ENCODE peak calls at places on chromosome 21, in six cellular contexts. One of them, this sample, is unnamed.

GRCh38 chr21:43015906-43016540 is 41.7 kb downstream of the PKNOX1 start:
- DNase-seq in GM12865: peak
- DNase-seq in pancreas: no peak
- DNase-seq in thoracic aorta: no peak
- DNase-seq in neural crest cell: no peak
- DNase-seq in SK-N-SH: peak
- DNase-seq in this sample: no peak

GRCh38 chr21:26809745-26810144 is 35.5 kb downstream of the ADAMTS1 start:
- DNase-seq in GM12865: no peak
- DNase-seq in pancreas: no peak
- DNase-seq in thoracic aorta: no peak
- DNase-seq in neural crest cell: no peak
- DNase-seq in SK-N-SH: no peak
- DNase-seq in this sample: no peak

GRCh38 chr21:33024278-33025103 is 1.2 kb upstream of the OLIG2 start:
- DNase-seq in GM12865: no peak
- DNase-seq in pancreas: no peak
- DNase-seq in thoracic aorta: no peak
- DNase-seq in neural crest cell: no peak
- DNase-seq in SK-N-SH: peak
- DNase-seq in this sample: no peak

GRCh38 chr21:41121785-41122415 is 46.1 kb upstream of the BACE2 start:
- DNase-seq in GM12865: peak
- DNase-seq in pancreas: peak
- DNase-seq in thoracic aorta: peak
- DNase-seq in neural crest cell: peak
- DNase-seq in SK-N-SH: peak
- DNase-seq in this sample: peak

GRCh38 chr21:38188037-38188436 is 68.8 kb upstream of the KCNJ15 start:
- DNase-seq in GM12865: no peak
- DNase-seq in pancreas: no peak
- DNase-seq in thoracic aorta: no peak
- DNase-seq in neural crest cell: no peak
- DNase-seq in SK-N-SH: no peak
- DNase-seq in this sample: no peak

GRCh38 chr21:42534901-42535378 is 21.3 kb downstream of the SLC37A1 start:
- DNase-seq in GM12865: peak
- DNase-seq in pancreas: no peak
- DNase-seq in thoracic aorta: no peak
- DNase-seq in neural crest cell: no peak
- DNase-seq in SK-N-SH: no peak
- DNase-seq in this sample: no peak

GRCh38 chr21:31660134-31660565 is 657 bp downstream of the SOD1 start:
- DNase-seq in GM12865: peak
- DNase-seq in pancreas: no peak
- DNase-seq in thoracic aorta: no peak
- DNase-seq in neural crest cell: peak
- DNase-seq in SK-N-SH: no peak
- DNase-seq in this sample: peak

GRCh38 chr21:32962286-32962685 is 63.4 kb upstream of the OLIG2 start:
- DNase-seq in GM12865: no peak
- DNase-seq in pancreas: no peak
- DNase-seq in thoracic aorta: no peak
- DNase-seq in neural crest cell: no peak
- DNase-seq in SK-N-SH: no peak
- DNase-seq in this sample: no peak

GRCh38 chr21:31289702-31290101 is 54.4 kb downstream of the TIAM1 start:
- DNase-seq in GM12865: peak
- DNase-seq in pancreas: no peak
- DNase-seq in thoracic aorta: no peak
- DNase-seq in neural crest cell: no peak
- DNase-seq in SK-N-SH: no peak
- DNase-seq in this sample: no peak

GRCh38 chr21:32604484-32604883 is 7.7 kb downstream of the CFAP298 start:
- DNase-seq in GM12865: no peak
- DNase-seq in pancreas: no peak
- DNase-seq in thoracic aorta: no peak
- DNase-seq in neural crest cell: no peak
- DNase-seq in SK-N-SH: no peak
- DNase-seq in this sample: no peak

GRCh38 chr21:42847051-42847707 is 32.2 kb downstream of the WDR4 start:
- DNase-seq in GM12865: no peak
- DNase-seq in pancreas: no peak
- DNase-seq in thoracic aorta: no peak
- DNase-seq in neural crest cell: no peak
- DNase-seq in SK-N-SH: peak
- DNase-seq in this sample: no peak

GRCh38 chr21:31530918-31531705 is 128.4 kb upstream of the SOD1 start:
- DNase-seq in GM12865: no peak
- DNase-seq in pancreas: peak
- DNase-seq in thoracic aorta: no peak
- DNase-seq in neural crest cell: no peak
- DNase-seq in SK-N-SH: peak
- DNase-seq in this sample: no peak

GRCh38 chr21:35924714-35925301 is 135.5 kb downstream of the SETD4 start:
- DNase-seq in GM12865: no peak
- DNase-seq in pancreas: no peak
- DNase-seq in thoracic aorta: no peak
- DNase-seq in neural crest cell: no peak
- DNase-seq in SK-N-SH: no peak
- DNase-seq in this sample: no peak

GRCh38 chr21:36478207-36478701 is 1.7 kb downstream of the CLDN14 start:
- DNase-seq in GM12865: peak
- DNase-seq in pancreas: no peak
- DNase-seq in thoracic aorta: no peak
- DNase-seq in neural crest cell: no peak
- DNase-seq in SK-N-SH: no peak
- DNase-seq in this sample: no peak

GRCh38 chr21:17427831-17428483 is 84.9 kb upstream of the CXADR start:
- DNase-seq in GM12865: peak
- DNase-seq in pancreas: no peak
- DNase-seq in thoracic aorta: no peak
- DNase-seq in neural crest cell: no peak
- DNase-seq in SK-N-SH: no peak
- DNase-seq in this sample: no peak

GRCh38 chr21:26939532-26940181 is 27.2 kb downstream of the ADAMTS5 start:
- DNase-seq in GM12865: no peak
- DNase-seq in pancreas: no peak
- DNase-seq in thoracic aorta: no peak
- DNase-seq in neural crest cell: no peak
- DNase-seq in SK-N-SH: no peak
- DNase-seq in this sample: no peak

GRCh38 chr21:31108969-31109368 is 70.7 kb upstream of the KRTAP19-8 start:
- DNase-seq in GM12865: peak
- DNase-seq in pancreas: no peak
- DNase-seq in thoracic aorta: no peak
- DNase-seq in neural crest cell: no peak
- DNase-seq in SK-N-SH: peak
- DNase-seq in this sample: no peak

GRCh38 chr21:31972622-31973021 is 99.8 kb downstream of the HUNK start:
- DNase-seq in GM12865: no peak
- DNase-seq in pancreas: no peak
- DNase-seq in thoracic aorta: no peak
- DNase-seq in neural crest cell: no peak
- DNase-seq in SK-N-SH: no peak
- DNase-seq in this sample: no peak

GRCh38 chr21:36464590-36464989 is 15.3 kb downstream of the CLDN14 start:
- DNase-seq in GM12865: no peak
- DNase-seq in pancreas: no peak
- DNase-seq in thoracic aorta: no peak
- DNase-seq in neural crest cell: no peak
- DNase-seq in SK-N-SH: no peak
- DNase-seq in this sample: no peak

GRCh38 chr21:42554251-42554937 is 40.7 kb downstream of the SLC37A1 start:
- DNase-seq in GM12865: no peak
- DNase-seq in pancreas: no peak
- DNase-seq in thoracic aorta: no peak
- DNase-seq in neural crest cell: no peak
- DNase-seq in SK-N-SH: no peak
- DNase-seq in this sample: no peak

GRCh38 chr21:26449161-26449560 is 123.9 kb downstream of the CYYR1 start:
- DNase-seq in GM12865: no peak
- DNase-seq in pancreas: no peak
- DNase-seq in thoracic aorta: no peak
- DNase-seq in neural crest cell: no peak
- DNase-seq in SK-N-SH: no peak
- DNase-seq in this sample: no peak

GRCh38 chr21:40886931-40887330 is 40.0 kb upstream of the DSCAM start:
- DNase-seq in GM12865: no peak
- DNase-seq in pancreas: no peak
- DNase-seq in thoracic aorta: no peak
- DNase-seq in neural crest cell: no peak
- DNase-seq in SK-N-SH: no peak
- DNase-seq in this sample: no peak

GRCh38 chr21:38968887-38969543 is 163.3 kb downstream of the ETS2 start:
- DNase-seq in GM12865: no peak
- DNase-seq in pancreas: no peak
- DNase-seq in thoracic aorta: no peak
- DNase-seq in neural crest cell: no peak
- DNase-seq in SK-N-SH: no peak
- DNase-seq in this sample: no peak

GRCh38 chr21:45624356-45624854 is 19.1 kb upstream of the PCBP3 start:
- DNase-seq in GM12865: no peak
- DNase-seq in pancreas: no peak
- DNase-seq in thoracic aorta: no peak
- DNase-seq in neural crest cell: no peak
- DNase-seq in SK-N-SH: no peak
- DNase-seq in this sample: peak
- TF ChIP-seq CTCF in GM12865: no peak
- TF ChIP-seq CTCF in pancreas: no peak
- TF ChIP-seq CTCF in thoracic aorta: no peak
- TF ChIP-seq CTCF in neural crest cell: no peak
- TF ChIP-seq CTCF in SK-N-SH: no peak
- TF ChIP-seq CTCF in this sample: no peak

GRCh38 chr21:24014381-24014780 is 1592.9 kb downstream of the MRPL39 start:
- DNase-seq in GM12865: no peak
- DNase-seq in pancreas: no peak
- DNase-seq in thoracic aorta: no peak
- DNase-seq in neural crest cell: no peak
- DNase-seq in SK-N-SH: no peak
- DNase-seq in this sample: no peak
- TF ChIP-seq CTCF in GM12865: no peak
- TF ChIP-seq CTCF in pancreas: no peak
- TF ChIP-seq CTCF in thoracic aorta: peak
- TF ChIP-seq CTCF in neural crest cell: peak
- TF ChIP-seq CTCF in SK-N-SH: peak
- TF ChIP-seq CTCF in this sample: peak

GRCh38 chr21:46108827-46109226 is 10.9 kb downstream of the COL6A2 start:
- DNase-seq in GM12865: no peak
- DNase-seq in pancreas: no peak
- DNase-seq in thoracic aorta: no peak
- DNase-seq in neural crest cell: no peak
- DNase-seq in SK-N-SH: no peak
- DNase-seq in this sample: no peak

GRCh38 chr21:46109251-46110221 is 11.6 kb downstream of the COL6A2 start:
- DNase-seq in GM12865: no peak
- DNase-seq in pancreas: no peak
- DNase-seq in thoracic aorta: peak
- DNase-seq in neural crest cell: no peak
- DNase-seq in SK-N-SH: peak
- DNase-seq in this sample: no peak

GRCh38 chr21:46111193-46111571 is 13.3 kb downstream of the COL6A2 start:
- DNase-seq in GM12865: no peak
- DNase-seq in pancreas: no peak
- DNase-seq in thoracic aorta: no peak
- DNase-seq in neural crest cell: no peak
- DNase-seq in SK-N-SH: peak
- DNase-seq in this sample: peak

GRCh38 chr21:46111857-46112730 is 14.2 kb downstream of the COL6A2 start:
- DNase-seq in GM12865: no peak
- DNase-seq in pancreas: no peak
- DNase-seq in thoracic aorta: peak
- DNase-seq in neural crest cell: no peak
- DNase-seq in SK-N-SH: peak
- DNase-seq in this sample: peak

GRCh38 chr21:46110499-46111192 is 12.7 kb downstream of the COL6A2 start:
- DNase-seq in GM12865: no peak
- DNase-seq in pancreas: no peak
- DNase-seq in thoracic aorta: peak
- DNase-seq in neural crest cell: no peak
- DNase-seq in SK-N-SH: peak
- DNase-seq in this sample: no peak
- TF ChIP-seq CTCF in GM12865: no peak
- TF ChIP-seq CTCF in pancreas: no peak
- TF ChIP-seq CTCF in thoracic aorta: no peak
- TF ChIP-seq CTCF in neural crest cell: no peak
- TF ChIP-seq CTCF in SK-N-SH: no peak
- TF ChIP-seq CTCF in this sample: no peak

DNA sequence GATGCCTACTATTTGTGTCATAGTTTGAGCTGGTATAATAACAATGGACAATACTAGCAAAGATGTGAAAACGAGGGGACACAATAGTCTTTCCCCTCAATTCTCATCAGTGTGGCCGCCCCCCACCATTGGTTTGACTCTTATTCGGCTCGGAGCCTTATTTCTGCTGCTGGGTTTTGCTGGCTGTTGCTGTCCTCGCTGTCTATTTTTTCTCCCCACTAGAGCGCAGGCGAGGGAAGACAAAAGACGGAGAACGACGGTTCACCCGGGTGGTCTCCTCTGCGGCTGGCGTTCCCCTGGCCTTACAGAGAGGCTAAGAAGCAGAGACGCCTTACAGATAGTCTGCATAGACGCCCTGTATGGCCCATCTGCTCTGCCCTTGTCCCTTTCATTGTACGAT is 19.4 kb downstream of the CLIC6 start:
- DNase-seq in GM12865: no peak
- DNase-seq in pancreas: peak
- DNase-seq in thoracic aorta: no peak
- DNase-seq in neural crest cell: no peak
- DNase-seq in SK-N-SH: peak
- DNase-seq in this sample: no peak
- TF ChIP-seq CTCF in GM12865: no peak
- TF ChIP-seq CTCF in pancreas: no peak
- TF ChIP-seq CTCF in thoracic aorta: no peak
- TF ChIP-seq CTCF in neural crest cell: no peak
- TF ChIP-seq CTCF in SK-N-SH: peak
- TF ChIP-seq CTCF in this sample: no peak

This sample was measured in mesothelial cell of epicardium.